ENCODE peak calls at places on chromosomes 2 and 18, in six cellular contexts. A, Q, X, R, Z and H are unnamed samples.

GRCh38 chr2:62071760-62072680 is 123.9 kb upstream of the B3GNT2 start:
- DNase-seq in A (no peak), Q (no peak), X (no peak), R (no peak), Z (no peak), H (no peak)

GRCh38 chr2:46296216-46296839 is 879 bp upstream of the EPAS1 start:
- DNase-seq in A (peak; percentile 22), Q (no peak), X (no peak), R (no peak), Z (peak; percentile 61), H (peak; percentile 89)

GRCh38 chr2:32712870-32713269 is 85.0 kb downstream of the TTC27 start:
- DNase-seq in A (no peak), Q (no peak), X (no peak), R (peak; percentile 54), Z (peak; percentile 33), H (no peak)

GRCh38 chr18:8257851-8258434 is 351.3 kb upstream of the RAB12 start:
- DNase-seq in A (no peak), Q (no peak), X (no peak), R (no peak), Z (no peak), H (no peak)

GRCh38 chr2:200578778-200579177 is 7.0 kb upstream of the AOX1 start:
- DNase-seq in A (no peak), Q (peak; percentile 13), X (no peak), R (peak; percentile 53), Z (no peak), H (no peak)

GRCh38 chr18:73696171-73696570 is 451.5 kb downstream of the FBXO15 start:
- DNase-seq in A (no peak), Q (no peak), X (no peak), R (no peak), Z (no peak), H (no peak)

GRCh38 chr2:177332041-177332991 is 60.3 kb upstream of the AGPS start:
- DNase-seq in A (peak; percentile 64), Q (peak; percentile 75), X (no peak), R (peak; percentile 81), Z (peak; percentile 45), H (no peak)

GRCh38 chr18:44245026-44245425 is 435.7 kb upstream of the SETBP1 start:
- DNase-seq in A (no peak), Q (no peak), X (no peak), R (peak; percentile 12), Z (no peak), H (no peak)

GRCh38 chr2:3203497-3204019 is 174.1 kb downstream of the EIPR1 start:
- DNase-seq in A (no peak), Q (no peak), X (no peak), R (no peak), Z (no peak), H (no peak)

GRCh38 chr2:42100696-42101585 is 53.1 kb downstream of the PKDCC start:
- DNase-seq in A (no peak), Q (peak; percentile 91), X (no peak), R (peak; percentile 32), Z (peak; percentile 73), H (peak; percentile 93)

GRCh38 chr2:207160115-207160514 is 5.6 kb downstream of the KLF7 start:
- DNase-seq in A (no peak), Q (no peak), X (no peak), R (no peak), Z (no peak), H (no peak)